ENCODE peak calls at places on chromosomes 1 and 21, in ten cellular contexts. One of them, this sample, is unnamed.

GRCh38 chr1:43267291-43267805 is 2.4 kb upstream of the TMEM125 start:
- DNase-seq in stomach: peak
- DNase-seq in endothelial cell of umbilical vein: no peak
- DNase-seq in prostate gland: no peak
- DNase-seq in HepG2: no peak
- DNase-seq in HCT116: no peak
- DNase-seq in esophagus muscularis mucosa: no peak
- DNase-seq in transverse colon: no peak
- DNase-seq in GM12878: no peak
- DNase-seq in breast epithelium: peak
- DNase-seq in this sample: no peak

GRCh38 chr1:212916395-212917133 is 33.8 kb upstream of the VASH2 start:
- DNase-seq in stomach: peak
- DNase-seq in endothelial cell of umbilical vein: peak
- DNase-seq in prostate gland: peak
- DNase-seq in HepG2: peak
- DNase-seq in HCT116: no peak
- DNase-seq in esophagus muscularis mucosa: no peak
- DNase-seq in transverse colon: peak
- DNase-seq in GM12878: no peak
- DNase-seq in breast epithelium: no peak
- DNase-seq in this sample: no peak

GRCh38 chr1:160084771-160085321 is 3.5 kb downstream of the KCNJ9 start:
- DNase-seq in stomach: no peak
- DNase-seq in endothelial cell of umbilical vein: no peak
- DNase-seq in prostate gland: no peak
- DNase-seq in HepG2: no peak
- DNase-seq in HCT116: no peak
- DNase-seq in esophagus muscularis mucosa: no peak
- DNase-seq in transverse colon: no peak
- DNase-seq in GM12878: no peak
- DNase-seq in breast epithelium: no peak
- DNase-seq in this sample: no peak

GRCh38 chr1:60808676-60809075 is 273.7 kb upstream of the NFIA start:
- DNase-seq in stomach: no peak
- DNase-seq in endothelial cell of umbilical vein: no peak
- DNase-seq in prostate gland: no peak
- DNase-seq in HepG2: no peak
- DNase-seq in HCT116: no peak
- DNase-seq in esophagus muscularis mucosa: no peak
- DNase-seq in transverse colon: no peak
- DNase-seq in GM12878: no peak
- DNase-seq in breast epithelium: no peak
- DNase-seq in this sample: no peak

GRCh38 chr21:45765375-45765774 is 121.8 kb downstream of the PCBP3 start:
- DNase-seq in stomach: no peak
- DNase-seq in endothelial cell of umbilical vein: no peak
- DNase-seq in prostate gland: no peak
- DNase-seq in HepG2: no peak
- DNase-seq in HCT116: no peak
- DNase-seq in esophagus muscularis mucosa: no peak
- DNase-seq in transverse colon: no peak
- DNase-seq in GM12878: no peak
- DNase-seq in breast epithelium: no peak
- DNase-seq in this sample: no peak

GRCh38 chr1:38006008-38006828 is 904 bp upstream of the FHL3 start:
- DNase-seq in stomach: no peak
- DNase-seq in endothelial cell of umbilical vein: no peak
- DNase-seq in prostate gland: no peak
- DNase-seq in HepG2: no peak
- DNase-seq in HCT116: no peak
- DNase-seq in esophagus muscularis mucosa: no peak
- DNase-seq in transverse colon: no peak
- DNase-seq in GM12878: no peak
- DNase-seq in breast epithelium: no peak
- DNase-seq in this sample: no peak

GRCh38 chr21:43361127-43361492 is 65.8 kb downstream of the SIK1 start:
- DNase-seq in stomach: no peak
- DNase-seq in endothelial cell of umbilical vein: no peak
- DNase-seq in prostate gland: peak
- DNase-seq in HepG2: no peak
- DNase-seq in HCT116: no peak
- DNase-seq in esophagus muscularis mucosa: no peak
- DNase-seq in transverse colon: peak
- DNase-seq in GM12878: no peak
- DNase-seq in breast epithelium: peak
- DNase-seq in this sample: no peak

GRCh38 chr1:10663668-10664035 is 132.8 kb downstream of the CASZ1 start:
- DNase-seq in stomach: peak
- DNase-seq in endothelial cell of umbilical vein: no peak
- DNase-seq in prostate gland: peak
- DNase-seq in HepG2: no peak
- DNase-seq in HCT116: no peak
- DNase-seq in esophagus muscularis mucosa: no peak
- DNase-seq in transverse colon: peak
- DNase-seq in GM12878: no peak
- DNase-seq in breast epithelium: no peak
- DNase-seq in this sample: peak

GRCh38 chr1:117672756-117673155 is 66.9 kb downstream of the TENT5C start:
- DNase-seq in stomach: no peak
- DNase-seq in endothelial cell of umbilical vein: no peak
- DNase-seq in prostate gland: no peak
- DNase-seq in HepG2: no peak
- DNase-seq in HCT116: no peak
- DNase-seq in esophagus muscularis mucosa: no peak
- DNase-seq in transverse colon: no peak
- DNase-seq in GM12878: no peak
- DNase-seq in breast epithelium: no peak
- DNase-seq in this sample: no peak

GRCh38 chr1:244337839-244338238 is 113.9 kb downstream of the ADSS2 start:
- DNase-seq in stomach: no peak
- DNase-seq in endothelial cell of umbilical vein: no peak
- DNase-seq in prostate gland: no peak
- DNase-seq in HepG2: no peak
- DNase-seq in HCT116: no peak
- DNase-seq in esophagus muscularis mucosa: no peak
- DNase-seq in transverse colon: no peak
- DNase-seq in GM12878: no peak
- DNase-seq in breast epithelium: no peak
- DNase-seq in this sample: no peak

GRCh38 chr21:42621166-42621827 is 32.1 kb upstream of the PDE9A start:
- DNase-seq in stomach: no peak
- DNase-seq in endothelial cell of umbilical vein: no peak
- DNase-seq in prostate gland: no peak
- DNase-seq in HepG2: peak
- DNase-seq in HCT116: no peak
- DNase-seq in esophagus muscularis mucosa: no peak
- DNase-seq in transverse colon: peak
- DNase-seq in GM12878: no peak
- DNase-seq in breast epithelium: peak
- DNase-seq in this sample: no peak

GRCh38 chr21:34737115-34737514 is 68.3 kb downstream of the CLIC6 start:
- DNase-seq in stomach: no peak
- DNase-seq in endothelial cell of umbilical vein: no peak
- DNase-seq in prostate gland: peak
- DNase-seq in HepG2: peak
- DNase-seq in HCT116: no peak
- DNase-seq in esophagus muscularis mucosa: no peak
- DNase-seq in transverse colon: no peak
- DNase-seq in GM12878: no peak
- DNase-seq in breast epithelium: no peak
- DNase-seq in this sample: no peak

GRCh38 chr21:40936771-40937261 is 89.9 kb upstream of the DSCAM start:
- DNase-seq in stomach: no peak
- DNase-seq in endothelial cell of umbilical vein: no peak
- DNase-seq in prostate gland: no peak
- DNase-seq in HepG2: no peak
- DNase-seq in HCT116: no peak
- DNase-seq in esophagus muscularis mucosa: peak
- DNase-seq in transverse colon: no peak
- DNase-seq in GM12878: no peak
- DNase-seq in breast epithelium: no peak
- DNase-seq in this sample: no peak

GRCh38 chr21:40938078-40938477 is 91.1 kb upstream of the DSCAM start:
- DNase-seq in stomach: no peak
- DNase-seq in endothelial cell of umbilical vein: no peak
- DNase-seq in prostate gland: no peak
- DNase-seq in HepG2: no peak
- DNase-seq in HCT116: no peak
- DNase-seq in esophagus muscularis mucosa: peak
- DNase-seq in transverse colon: no peak
- DNase-seq in GM12878: no peak
- DNase-seq in breast epithelium: no peak
- DNase-seq in this sample: no peak

GRCh38 chr21:40936151-40936550 is 89.2 kb upstream of the DSCAM start:
- DNase-seq in stomach: no peak
- DNase-seq in endothelial cell of umbilical vein: no peak
- DNase-seq in prostate gland: no peak
- DNase-seq in HepG2: no peak
- DNase-seq in HCT116: no peak
- DNase-seq in esophagus muscularis mucosa: peak
- DNase-seq in transverse colon: no peak
- DNase-seq in GM12878: no peak
- DNase-seq in breast epithelium: no peak
- DNase-seq in this sample: no peak
- TF ChIP-seq POLR2AphosphoS5 in stomach: no peak
- TF ChIP-seq POLR2AphosphoS5 in endothelial cell of umbilical vein: no peak
- TF ChIP-seq POLR2AphosphoS5 in prostate gland: no peak
- TF ChIP-seq POLR2AphosphoS5 in HepG2: no peak
- TF ChIP-seq POLR2AphosphoS5 in HCT116: no peak
- TF ChIP-seq POLR2AphosphoS5 in esophagus muscularis mucosa: no peak
- TF ChIP-seq POLR2AphosphoS5 in transverse colon: no peak
- TF ChIP-seq POLR2AphosphoS5 in GM12878: no peak
- TF ChIP-seq POLR2AphosphoS5 in breast epithelium: no peak
- TF ChIP-seq POLR2AphosphoS5 in this sample: no peak

DNA sequence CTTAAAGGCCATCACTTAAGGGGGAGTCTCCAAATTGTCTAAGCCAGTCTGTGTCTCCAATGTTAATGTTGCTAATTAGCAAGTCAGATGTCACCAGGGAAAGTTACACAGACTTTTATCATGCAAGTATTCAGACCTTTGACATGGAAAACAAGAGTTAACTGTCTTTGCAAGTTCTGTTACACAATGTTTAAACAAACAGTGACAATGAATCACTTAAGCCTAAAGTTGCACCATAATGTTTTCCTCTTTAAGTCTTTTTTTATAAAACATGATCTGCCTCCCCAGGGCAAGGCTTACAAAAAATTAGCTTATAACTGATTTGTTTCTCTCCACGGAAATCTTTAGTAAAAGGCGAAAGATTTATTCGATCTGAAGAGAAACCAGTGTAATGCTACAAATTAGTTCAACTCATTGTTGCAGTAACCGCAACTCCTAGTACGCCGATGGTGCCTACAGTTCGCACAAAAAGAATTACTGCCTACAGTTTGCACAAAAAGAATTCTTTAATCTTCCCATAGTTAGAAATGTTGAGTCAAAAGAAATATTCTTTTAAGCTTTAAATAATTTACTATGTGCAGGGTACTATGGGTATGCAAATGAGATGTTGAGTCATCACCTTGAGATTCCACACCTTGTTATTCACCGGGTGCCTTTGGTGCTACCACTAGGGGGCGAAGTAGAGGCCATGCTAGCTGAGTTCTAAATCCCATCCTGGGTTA is 45.3 kb downstream of the HHAT start:
- DNase-seq in stomach: peak
- DNase-seq in endothelial cell of umbilical vein: peak
- DNase-seq in prostate gland: no peak
- DNase-seq in HepG2: peak
- DNase-seq in HCT116: peak
- DNase-seq in esophagus muscularis mucosa: peak
- DNase-seq in transverse colon: peak
- DNase-seq in GM12878: peak
- DNase-seq in breast epithelium: peak
- DNase-seq in this sample: peak
- TF ChIP-seq POLR2A in stomach: no peak
- TF ChIP-seq POLR2A in endothelial cell of umbilical vein: peak
- TF ChIP-seq POLR2A in prostate gland: no peak
- TF ChIP-seq POLR2A in HepG2: peak
- TF ChIP-seq POLR2A in HCT116: peak
- TF ChIP-seq POLR2A in esophagus muscularis mucosa: no peak
- TF ChIP-seq POLR2A in transverse colon: no peak
- TF ChIP-seq POLR2A in GM12878: peak
- TF ChIP-seq POLR2A in breast epithelium: no peak
- TF ChIP-seq POLR2A in this sample: no peak

DNA sequence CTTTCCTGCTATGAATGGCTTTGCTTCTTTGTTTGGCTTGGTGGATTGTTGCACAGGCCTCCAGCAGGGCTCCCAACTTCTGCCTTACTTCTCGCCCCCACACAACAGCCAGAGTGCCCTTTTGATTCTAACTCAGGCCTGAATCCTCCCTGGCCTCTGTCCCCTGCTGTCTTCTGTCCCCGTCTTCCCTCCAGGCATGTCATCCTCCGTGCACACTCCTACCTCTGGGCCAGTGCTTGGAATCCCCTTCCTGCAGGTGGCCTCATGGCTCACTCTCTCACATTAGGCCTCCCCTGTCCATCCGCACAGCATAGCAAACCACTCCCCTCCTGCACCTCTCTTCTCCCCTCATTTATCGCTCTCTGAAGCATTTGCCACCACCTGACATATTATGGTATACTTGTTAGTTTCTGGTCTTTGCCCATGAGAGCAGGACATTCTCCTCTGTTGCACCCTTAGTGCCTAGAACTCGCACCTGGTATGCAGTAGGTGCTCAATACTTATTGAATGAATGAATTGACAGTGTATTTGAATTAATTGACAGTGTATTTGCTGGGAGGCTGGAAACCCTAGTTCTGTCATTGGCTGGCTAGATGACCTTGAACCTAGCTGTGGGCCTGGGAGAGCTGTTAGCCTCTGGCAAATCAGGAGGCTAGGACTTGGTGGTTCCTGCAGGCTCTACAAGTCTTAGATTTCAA is 2.9 kb downstream of the ZDHHC18 start:
- DNase-seq in stomach: no peak
- DNase-seq in endothelial cell of umbilical vein: no peak
- DNase-seq in prostate gland: no peak
- DNase-seq in HepG2: no peak
- DNase-seq in HCT116: no peak
- DNase-seq in esophagus muscularis mucosa: no peak
- DNase-seq in transverse colon: no peak
- DNase-seq in GM12878: no peak
- DNase-seq in breast epithelium: no peak
- DNase-seq in this sample: no peak
- H3K27ac ChIP-seq in stomach: peak
- H3K27ac ChIP-seq in endothelial cell of umbilical vein: no peak
- H3K27ac ChIP-seq in prostate gland: no peak
- H3K27ac ChIP-seq in HepG2: peak
- H3K27ac ChIP-seq in HCT116: no peak
- H3K27ac ChIP-seq in esophagus muscularis mucosa: no peak
- H3K27ac ChIP-seq in transverse colon: no peak
- H3K27ac ChIP-seq in GM12878: peak
- H3K27ac ChIP-seq in breast epithelium: no peak
- H3K27ac ChIP-seq in this sample: no peak

DNA sequence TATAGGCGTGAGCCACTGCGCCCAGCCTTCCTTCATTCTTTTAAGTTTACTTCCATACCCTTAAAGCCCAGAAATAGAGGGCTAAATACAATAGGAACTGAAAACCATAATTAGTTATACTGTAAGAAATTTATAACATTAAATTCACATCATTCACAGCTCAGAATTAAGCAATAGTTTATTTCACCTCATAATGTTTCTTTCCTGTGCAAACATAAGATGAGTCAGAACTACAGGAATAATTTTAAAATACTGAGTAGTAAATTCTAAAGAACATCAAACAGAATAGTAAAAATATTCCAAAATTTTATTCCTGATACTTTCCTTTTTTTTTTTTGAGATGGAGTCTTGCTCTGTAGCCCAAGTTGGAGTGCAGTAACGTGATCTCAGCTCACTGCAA is 24.1 kb downstream of the POGZ start:
- DNase-seq in stomach: no peak
- DNase-seq in endothelial cell of umbilical vein: no peak
- DNase-seq in prostate gland: no peak
- DNase-seq in HepG2: no peak
- DNase-seq in HCT116: no peak
- DNase-seq in esophagus muscularis mucosa: no peak
- DNase-seq in transverse colon: no peak
- DNase-seq in GM12878: no peak
- DNase-seq in breast epithelium: no peak
- DNase-seq in this sample: no peak
- TF ChIP-seq POLR2AphosphoS5 in stomach: no peak
- TF ChIP-seq POLR2AphosphoS5 in endothelial cell of umbilical vein: no peak
- TF ChIP-seq POLR2AphosphoS5 in prostate gland: no peak
- TF ChIP-seq POLR2AphosphoS5 in HepG2: no peak
- TF ChIP-seq POLR2AphosphoS5 in HCT116: no peak
- TF ChIP-seq POLR2AphosphoS5 in esophagus muscularis mucosa: no peak
- TF ChIP-seq POLR2AphosphoS5 in transverse colon: no peak
- TF ChIP-seq POLR2AphosphoS5 in GM12878: no peak
- TF ChIP-seq POLR2AphosphoS5 in breast epithelium: no peak
- TF ChIP-seq POLR2AphosphoS5 in this sample: no peak

This sample was measured in sigmoid colon.